ENCODE peak calls at places on chromosome 10, in six cellular contexts. J, T, D, N, L and P are unnamed samples.
A peak's percentile ranks its signal among the peaks of the same experiment; 100 is the strongest.

GRCh38 chr10:114064151-114065045 is 20.7 kb downstream of the ADRB1 start:
- DNase-seq in L (peak; percentile 66), D (no peak), N (no peak), T (no peak), J (no peak), P (no peak)

GRCh38 chr10:69835875-69836727 is 34.4 kb downstream of the COL13A1 start:
- DNase-seq in L (no peak), D (no peak), N (no peak), T (no peak), J (no peak), P (no peak)

GRCh38 chr10:30862486-30862885 is 169.2 kb downstream of the ZNF438 start:
- DNase-seq in L (no peak), T (peak; percentile 86), N (no peak), D (no peak), J (no peak), P (no peak)

GRCh38 chr10:113844091-113844490 is 9.8 kb downstream of the DCLRE1A start:
- DNase-seq in N (no peak), J (no peak), L (no peak), T (no peak), D (no peak), P (no peak)

GRCh38 chr10:6589287-6590094 is 9.4 kb upstream of the PRKCQ start:
- DNase-seq in J (no peak), D (no peak), L (no peak), N (no peak), T (no peak), P (no peak)

GRCh38 chr10:42753126-42753506 is 29.5 kb upstream of the BMS1 start:
- DNase-seq in L (peak; percentile 77), D (peak; percentile 57), N (peak; percentile 74), J (peak; percentile 73), T (peak; percentile 14), P (peak; percentile 82)

GRCh38 chr10:11440250-11441150 is 170.9 kb downstream of the USP6NL start:
- DNase-seq in N (no peak), D (peak; percentile 24), L (no peak), T (no peak), J (peak; percentile 28), P (no peak)

GRCh38 chr10:37831495-37832333 is 25.7 kb downstream of the ZNF248 start:
- DNase-seq in T (no peak), D (peak; percentile 13), J (no peak), N (no peak), L (no peak), P (no peak)

GRCh38 chr10:93746844-93747284 is 10.9 kb upstream of the LGI1 start:
- DNase-seq in D (peak; percentile 10), T (peak; percentile 86), N (peak; percentile 42), J (no peak), L (no peak), P (peak; percentile 54)

GRCh38 chr10:48885376-48885775 is 54.3 kb downstream of the LRRC18 start:
- DNase-seq in D (peak; percentile 10), N (peak; percentile 54), J (no peak), T (no peak), L (no peak), P (no peak)

GRCh38 chr10:58622286-58622685 is 109.6 kb downstream of the BICC1 start:
- DNase-seq in L (no peak), T (no peak), D (no peak), N (no peak), J (no peak), P (no peak)

GRCh38 chr10:50540069-50540825 is 83.5 kb downstream of the SGMS1 start:
- DNase-seq in T (no peak), L (no peak), N (no peak), D (peak; percentile 62), J (no peak), P (no peak)

GRCh38 chr10:97708976-97709745 is 4.4 kb upstream of the MARVELD1 start:
- DNase-seq in J (peak; percentile 28), N (peak; percentile 64), D (no peak), L (peak; percentile 59), T (peak; percentile 67), P (peak; percentile 40)

GRCh38 chr10:33955676-33956075 is 621.2 kb upstream of the NRP1 start:
- DNase-seq in L (no peak), T (no peak), N (no peak), D (no peak), J (no peak), P (no peak)

GRCh38 chr10:91590142-91590903 is 42.5 kb downstream of the PPP1R3C start:
- DNase-seq in N (no peak), L (peak; percentile 48), D (no peak), J (no peak), T (peak; percentile 64), P (no peak)

GRCh38 chr10:20105931-20106330 is 289.7 kb downstream of the PLXDC2 start:
- DNase-seq in J (no peak), T (peak; percentile 13), N (no peak), L (no peak), D (no peak), P (no peak)

GRCh38 chr10:31064334-31064733 is 32.7 kb upstream of the ZNF438 start:
- DNase-seq in L (peak; percentile 22), J (no peak), D (no peak), T (peak; percentile 45), N (no peak), P (no peak)

GRCh38 chr10:35420827-35421552 is 84.7 kb downstream of the CCNY start:
- DNase-seq in L (no peak), T (no peak), J (no peak), N (no peak), D (no peak), P (no peak)

GRCh38 chr10:50561266-50561665 is 62.5 kb downstream of the SGMS1 start:
- DNase-seq in T (peak; percentile 99), L (no peak), J (no peak), D (no peak), N (no peak), P (no peak)

GRCh38 chr10:538895-539294 is 150.6 kb downstream of the DIP2C start:
- DNase-seq in T (no peak), J (no peak), D (no peak), L (no peak), N (no peak), P (no peak)

GRCh38 chr10:15141136-15142067 is 27.1 kb downstream of the NMT2 start:
- DNase-seq in D (peak; percentile 78), L (no peak), J (no peak), N (no peak), T (no peak), P (peak; percentile 62)

GRCh38 chr10:1489801-1490200 is 247.5 kb downstream of the ADARB2 start:
- DNase-seq in T (no peak), J (no peak), D (no peak), L (no peak), N (no peak), P (no peak)

GRCh38 chr10:86062151-86062550 is 304.4 kb downstream of the GRID1 start:
- DNase-seq in D (no peak), L (no peak), N (no peak), J (no peak), T (no peak), P (peak; percentile 26)

GRCh38 chr10:72056932-72057751 is 31.2 kb downstream of the SPOCK2 start:
- DNase-seq in L (no peak), N (no peak), J (no peak), T (no peak), D (no peak), P (no peak)

GRCh38 chr10:11345224-11346054 is 266.0 kb downstream of the USP6NL start:
- DNase-seq in L (no peak), J (no peak), T (no peak), D (peak; percentile 32), N (no peak), P (no peak)

GRCh38 chr10:118501637-118502440 is 93.6 kb downstream of the PRLHR start:
- DNase-seq in D (no peak), L (no peak), J (no peak), T (peak; percentile 14), N (no peak), P (no peak)

GRCh38 chr10:104406715-104407517 is 53.3 kb downstream of the CFAP58 start:
- DNase-seq in J (no peak), L (no peak), T (peak; percentile 39), N (peak; percentile 27), D (peak; percentile 31), P (no peak)

GRCh38 chr10:77692782-77693181 is 55.2 kb upstream of the KCNMA1 start:
- DNase-seq in J (no peak), T (no peak), N (no peak), D (no peak), L (no peak), P (no peak)

GRCh38 chr10:97553575-97554100 is 18.9 kb upstream of the ANKRD2 start:
- DNase-seq in D (peak; percentile 48), J (peak; percentile 64), N (peak; percentile 82), L (peak; percentile 72), T (no peak), P (peak; percentile 76)

GRCh38 chr10:6292741-6293151 is 90.0 kb downstream of the PFKFB3 start:
- DNase-seq in D (no peak), N (peak; percentile 25), L (no peak), J (no peak), T (no peak), P (no peak)

GRCh38 chr10:92695679-92696605 is 6.2 kb downstream of the HHEX start:
- DNase-seq in D (no peak), L (no peak), J (no peak), N (no peak), T (no peak), P (no peak)

GRCh38 chr10:110547139-110547761 is 20.2 kb upstream of the SMC3 start:
- DNase-seq in J (no peak), N (peak; percentile 76), D (peak; percentile 76), T (no peak), L (no peak), P (no peak)

GRCh38 chr10:21737061-21737460 is 203.0 kb downstream of the MLLT10 start:
- DNase-seq in T (no peak), L (no peak), D (no peak), N (no peak), J (no peak), P (no peak)

GRCh38 chr10:48803831-48804584 is 119.3 kb downstream of the WDFY4 start:
- DNase-seq in D (no peak), T (no peak), J (no peak), L (no peak), N (no peak), P (no peak)

GRCh38 chr10:88106348-88106747 is 242.9 kb downstream of the PTEN start:
- DNase-seq in N (no peak), D (no peak), T (no peak), L (no peak), J (no peak), P (no peak)